ENCODE peak calls at places on chromosomes 7 and 10, in four cellular contexts. G, I, S and B are unnamed samples.

GRCh38 chr7:55992346-55992745 is 28.0 kb downstream of the NIPSNAP2 start:
- DNase-seq in G (no peak), I (no peak), S (no peak), B (no peak)

GRCh38 chr7:69517985-69518731 is 80.1 kb upstream of the AUTS2 start:
- DNase-seq in G (no peak), I (no peak), S (peak; percentile 35), B (peak; percentile 75)

GRCh38 chr10:26983156-26983555 is 117.1 kb downstream of the ANKRD26 start:
- DNase-seq in G (no peak), I (no peak), S (no peak), B (no peak)

GRCh38 chr7:17021205-17021604 is 139.4 kb upstream of the AGR3 start:
- DNase-seq in G (no peak), I (no peak), S (no peak), B (no peak)

GRCh38 chr7:137606061-137606674 is 240.6 kb downstream of the DGKI start:
- DNase-seq in G (no peak), I (no peak), S (peak; percentile 36), B (no peak)

GRCh38 chr10:65765006-65765546 is 1160.8 kb upstream of the LRRTM3 start:
- DNase-seq in G (no peak), I (no peak), S (peak; percentile 33), B (no peak)

GRCh38 chr7:140225562-140226249 is 48.9 kb upstream of the KDM7A start:
- DNase-seq in G (no peak), I (no peak), S (peak; percentile 6), B (no peak)

GRCh38 chr7:2016761-2017482 is 215.8 kb downstream of the MAD1L1 start:
- DNase-seq in G (no peak), I (no peak), S (no peak), B (no peak)